ENCODE peak calls at places on chromosomes 1 and 21, in four cellular contexts. Y is pancreas, N is PC-9, K is A549. Z is an unnamed sample.

GRCh38 chr1:204225841-204226745 is 12.3 kb upstream of the GOLT1A start:
- DNase-seq in Y (no peak), N (peak), K (no peak), Z (peak)

GRCh38 chr1:93613895-93614294 is 67.7 kb downstream of the BCAR3 start:
- DNase-seq in Y (no peak), N (no peak), K (no peak), Z (no peak)

GRCh38 chr21:45453308-45453950 is 48.5 kb downstream of the COL18A1 start:
- DNase-seq in Y (peak), N (no peak), K (no peak), Z (no peak)

GRCh38 chr1:78329475-78329874 is 161.3 kb upstream of the PTGFR start:
- DNase-seq in Y (no peak), N (no peak), K (no peak), Z (peak)

GRCh38 chr1:241828576-241828975 is 19.4 kb upstream of the EXO1 start:
- DNase-seq in Y (no peak), N (no peak), K (no peak), Z (peak)

GRCh38 chr1:169576241-169576933 is 9.9 kb downstream of the F5 start:
- DNase-seq in Y (no peak), N (no peak), K (no peak), Z (no peak)

GRCh38 chr1:205374205-205375078 is 17.7 kb upstream of the KLHDC8A start:
- DNase-seq in Y (no peak), N (peak), K (peak), Z (no peak)

GRCh38 chr1:58898739-58899580 is 115.1 kb upstream of the JUN start:
- DNase-seq in Y (no peak), N (no peak), K (no peak), Z (no peak)

GRCh38 chr1:153306303-153307220 is 6.2 kb downstream of the PGLYRP3 start:
- DNase-seq in Y (no peak), N (no peak), K (no peak), Z (no peak)

GRCh38 chr1:53410100-53410541 is 49.1 kb upstream of the DMRTB1 start:
- DNase-seq in Y (no peak), N (no peak), K (no peak), Z (no peak)